ENCODE peak calls at places on chromosomes 4 and X, in seven cellular contexts. P is astrocyte of the spinal cord, L is fibroblast of mammary gland, U is fibroblast of the aortic adventitia, C is AG04450, J is cardiac fibroblast, D is body of pancreas. E is an unnamed sample.

GRCh38 chr4:3736806-3737205 is 29.4 kb upstream of the ADRA2C start:
- DNase-seq in P (no peak), L (no peak), U (no peak), C (no peak), J (no peak), D (no peak), E (no peak)

GRCh38 chr4:41887821-41888699 is 47.2 kb upstream of the TMEM33 start:
- DNase-seq in P (peak; percentile 62), L (peak; percentile 61), U (peak; percentile 77), C (peak; percentile 24), J (peak; percentile 75), D (peak; percentile 45), E (peak; percentile 71)

GRCh38 chr4:8914461-8915171 is 43.0 kb upstream of the HMX1 start:
- DNase-seq in P (no peak), L (no peak), U (no peak), C (no peak), J (no peak), D (peak; percentile 0), E (no peak)

GRCh38 chr4:147950840-147951239 is 219.0 kb downstream of the ARHGAP10 start:
- DNase-seq in P (no peak), L (no peak), U (no peak), C (no peak), J (no peak), D (no peak), E (peak; percentile 31)

GRCh38 chrX:13398073-13398823 is 78.4 kb upstream of the ATXN3L start:
- DNase-seq in P (peak; percentile 98), L (peak; percentile 99), U (peak; percentile 100), C (peak; percentile 97), J (peak; percentile 98), D (peak; percentile 51), E (peak; percentile 97)

GRCh38 chr4:140012688-140013087 is 141.3 kb downstream of the MAML3 start:
- DNase-seq in P (peak; percentile 89), L (peak; percentile 86), U (peak; percentile 70), C (peak; percentile 77), J (peak; percentile 92), D (peak; percentile 84), E (peak; percentile 83)

GRCh38 chrX:56783450-56783831 is 54.4 kb downstream of the NBDY start:
- DNase-seq in P (peak; percentile 34), L (peak; percentile 72), U (peak; percentile 89), C (no peak), J (no peak), D (no peak), E (peak; percentile 44)

GRCh38 chr4:153974452-153974851 is 185.6 kb upstream of the SFRP2 start:
- DNase-seq in P (no peak), L (no peak), U (no peak), C (no peak), J (no peak), D (no peak), E (no peak)

GRCh38 chrX:37998586-37999267 is 7.6 kb upstream of the SYTL5 start:
- DNase-seq in P (peak; percentile 58), L (peak; percentile 82), U (peak; percentile 45), C (no peak), J (peak; percentile 80), D (no peak), E (no peak)

GRCh38 chr4:179307297-179308136 is 1865.3 kb upstream of the AGA start:
- DNase-seq in P (peak; percentile 17), L (peak; percentile 16), U (peak; percentile 8), C (peak; percentile 13), J (peak; percentile 50), D (peak; percentile 55), E (peak; percentile 11)

GRCh38 chr4:2415881-2416563 is 2.4 kb downstream of the ZFYVE28 start:
- DNase-seq in P (no peak), L (no peak), U (no peak), C (no peak), J (no peak), D (no peak), E (no peak)
- H3K4me3 ChIP-seq in P (peak overlapping the region; percentile 60), L (no peak overlapping the region), U (peak overlapping the region; percentile 76), C (no peak overlapping the region), J (peak overlapping the region; percentile 29), D (no peak overlapping the region), E (peak overlapping the region; percentile 52)

GRCh38 chrX:1244164-1245076 is 24.2 kb upstream of the CSF2RA start:
- DNase-seq in P (no peak), L (no peak), U (no peak), C (no peak), J (no peak), D (no peak), E (no peak)
- TF ChIP-seq CTCF in P (no peak), L (no peak), U (no peak), C (no peak), J (no peak), D (no peak), E (no peak)

GRCh38 chr4:112279882-112280315 is 5.8 kb downstream of the TIFA start:
- DNase-seq in P (no peak), L (no peak), U (no peak), C (no peak), J (no peak), D (no peak), E (no peak)

GRCh38 chr4:112277220-112277619 is 8.5 kb downstream of the TIFA start:
- DNase-seq in P (no peak), L (no peak), U (no peak), C (no peak), J (no peak), D (peak; percentile 21), E (no peak)

GRCh38 chr4:112276113-112276512 is 9.6 kb downstream of the TIFA start:
- DNase-seq in P (no peak), L (no peak), U (no peak), C (no peak), J (no peak), D (no peak), E (no peak)

GRCh38 chr4:112279025-112279881 is 6.5 kb downstream of the TIFA start:
- DNase-seq in P (no peak), L (no peak), U (no peak), C (no peak), J (no peak), D (no peak), E (no peak)

GRCh38 chr4:112277705-112278448 is 7.8 kb downstream of the TIFA start:
- DNase-seq in P (no peak), L (no peak), U (no peak), C (no peak), J (no peak), D (peak; percentile 49), E (no peak)
- H3K4me3 ChIP-seq in P (no peak overlapping the region), L (no peak overlapping the region), U (no peak overlapping the region), C (no peak overlapping the region), J (no peak overlapping the region), D (no peak overlapping the region), E (no peak overlapping the region)

GRCh38 chr4:52709155-52709554 is 42.1 kb downstream of the ERVMER34-1 start:
- DNase-seq in P (no peak), L (no peak), U (no peak), C (no peak), J (no peak), D (no peak), E (no peak)
- TF ChIP-seq CTCF in P (no peak), L (no peak), U (no peak), C (no peak), J (no peak), D (no peak), E (no peak)